ENCODE peak calls at places on chromosomes 6 and 20, in ten cellular contexts. W, T, X, Z, E, Y, J, S, M and C are unnamed samples.

GRCh38 chr6:13859871-13860555 is 45.7 kb upstream of the MCUR1 start:
- DNase-seq in W (no peak), T (no peak), X (no peak), Z (no peak), E (no peak), Y (no peak), J (no peak), S (no peak), M (no peak), C (no peak)

GRCh38 chr6:108714774-108715414 is 133.3 kb upstream of the ARMC2 start:
- DNase-seq in W (no peak), T (no peak), X (no peak), Z (peak; percentile 42), E (no peak), Y (no peak), J (no peak), S (no peak), M (no peak), C (no peak)

GRCh38 chr6:164947174-164947573 is 362.2 kb downstream of the C6orf118 start:
- DNase-seq in W (no peak), T (no peak), X (no peak), Z (no peak), E (no peak), Y (no peak), J (no peak), S (no peak), M (no peak), C (no peak)

GRCh38 chr6:47047479-47048411 is 5.6 kb upstream of the ADGRF1 start:
- DNase-seq in W (peak; percentile 78), T (peak; percentile 78), X (no peak), Z (peak; percentile 62), E (peak; percentile 67), Y (peak; percentile 66), J (no peak), S (peak; percentile 3), M (peak; percentile 77), C (peak; percentile 19)

GRCh38 chr6:36851149-36851614 is 11.9 kb upstream of the CPNE5 start:
- DNase-seq in W (peak; percentile 87), T (peak; percentile 64), X (no peak), Z (peak; percentile 72), E (peak; percentile 34), Y (peak; percentile 77), J (no peak), S (no peak), M (peak; percentile 71), C (peak; percentile 55)

GRCh38 chr6:444653-445275 is 53.2 kb downstream of the IRF4 start:
- DNase-seq in W (no peak), T (no peak), X (peak; percentile 82), Z (no peak), E (no peak), Y (no peak), J (no peak), S (peak; percentile 66), M (no peak), C (no peak)

GRCh38 chr20:52630138-52630537 is 342.0 kb upstream of the TSHZ2 start:
- DNase-seq in W (no peak), T (no peak), X (no peak), Z (no peak), E (no peak), Y (no peak), J (no peak), S (no peak), M (no peak), C (no peak)

GRCh38 chr6:7673063-7673536 is 52.8 kb upstream of the BMP6 start:
- DNase-seq in W (no peak), T (no peak), X (no peak), Z (peak; percentile 5), E (no peak), Y (peak; percentile 63), J (no peak), S (no peak), M (no peak), C (no peak)

GRCh38 chr6:37641546-37641945 is 56.1 kb downstream of the MDGA1 start:
- DNase-seq in W (no peak), T (no peak), X (no peak), Z (no peak), E (no peak), Y (no peak), J (no peak), S (no peak), M (no peak), C (no peak)

GRCh38 chr20:60121903-60122302 is 163.7 kb downstream of the CDH26 start:
- DNase-seq in W (no peak), T (no peak), X (no peak), Z (no peak), E (no peak), Y (no peak), J (no peak), S (no peak), M (no peak), C (no peak)

GRCh38 chr6:111536888-111537287 is 53.9 kb upstream of the REV3L start:
- DNase-seq in W (no peak), T (peak; percentile 87), X (no peak), Z (no peak), E (no peak), Y (no peak), J (no peak), S (no peak), M (no peak), C (no peak)